ENCODE peak calls at places on chromosomes 16 and 17, in ten cellular contexts. T is mesenchymal stem cell, M is AG04450, V is cardiac muscle cell, C is kidney, R is neural progenitor cell, P is uterus, S is right atrium auricular region, Z is lower leg skin, O is A549. L is an unnamed sample.

GRCh38 chr17:20196314-20196713 is 187.2 kb downstream of the SPECC1 start:
- DNase-seq in M (no peak), O (no peak), C (no peak), S (no peak), Z (no peak), V (no peak), R (no peak), P (no peak), T (no peak), L (no peak)

GRCh38 chr17:1438593-1439083 is 17.4 kb downstream of the CRK start:
- DNase-seq in T (peak), M (peak), C (no peak), Z (no peak), P (no peak), V (peak), O (peak), R (no peak), S (no peak), L (no peak)

GRCh38 chr17:27565874-27566672 is 64.9 kb upstream of the LGALS9 start:
- DNase-seq in O (no peak), C (peak), T (no peak), P (no peak), S (no peak), R (no peak), M (no peak), Z (no peak), V (no peak), L (no peak)

GRCh38 chr17:75094871-75095399 is 7.2 kb downstream of the SLC16A5 start:
- DNase-seq in S (no peak), O (no peak), T (no peak), Z (no peak), M (no peak), V (no peak), C (peak), R (no peak), P (no peak), L (no peak)

GRCh38 chr16:2584742-2585650 is 47.2 kb downstream of the PDPK1 start:
- DNase-seq in S (no peak), Z (peak), P (peak), C (peak), T (no peak), R (no peak), M (no peak), V (peak), O (no peak), L (peak)

GRCh38 chr16:57178296-57178695 is 7.5 kb downstream of the PSME3IP1 start:
- DNase-seq in M (no peak), O (no peak), T (no peak), P (no peak), Z (no peak), S (no peak), V (no peak), R (no peak), C (no peak), L (no peak)

GRCh38 chr17:7119314-7119713 is 4.7 kb upstream of the ASGR2 start:
- DNase-seq in R (no peak), T (no peak), S (no peak), O (no peak), P (no peak), M (no peak), C (peak), Z (peak), V (no peak), L (no peak)

GRCh38 chr16:23206986-23207385 is 24.4 kb downstream of the SCNN1G start:
- DNase-seq in R (no peak), T (no peak), P (no peak), S (no peak), Z (no peak), C (no peak), M (no peak), O (no peak), V (no peak), L (no peak)

GRCh38 chr17:7355053-7355452 is at the start of gene TMEM95:
- DNase-seq in Z (peak), M (no peak), V (no peak), O (no peak), C (peak), P (no peak), T (no peak), R (no peak), S (no peak), L (no peak)

GRCh38 chr16:47852991-47853390 is 302.8 kb downstream of the ABCC12 start:
- DNase-seq in V (no peak), O (no peak), P (no peak), M (no peak), R (no peak), T (no peak), S (no peak), Z (no peak), C (no peak), L (no peak)

GRCh38 chr16:47851026-47851610 is 304.7 kb downstream of the ABCC12 start:
- DNase-seq in V (no peak), P (no peak), R (peak), O (no peak), S (no peak), T (no peak), M (no peak), Z (no peak), C (no peak), L (no peak)

GRCh38 chr16:47854737-47855136 is 301.1 kb downstream of the ABCC12 start:
- DNase-seq in O (no peak), V (no peak), P (no peak), C (no peak), R (no peak), T (no peak), M (no peak), Z (no peak), S (no peak), L (no peak)

GRCh38 chr16:47855431-47855830 is 300.4 kb downstream of the ABCC12 start:
- DNase-seq in M (no peak), Z (no peak), T (no peak), S (no peak), P (no peak), C (no peak), O (no peak), R (no peak), V (no peak), L (no peak)

DNA sequence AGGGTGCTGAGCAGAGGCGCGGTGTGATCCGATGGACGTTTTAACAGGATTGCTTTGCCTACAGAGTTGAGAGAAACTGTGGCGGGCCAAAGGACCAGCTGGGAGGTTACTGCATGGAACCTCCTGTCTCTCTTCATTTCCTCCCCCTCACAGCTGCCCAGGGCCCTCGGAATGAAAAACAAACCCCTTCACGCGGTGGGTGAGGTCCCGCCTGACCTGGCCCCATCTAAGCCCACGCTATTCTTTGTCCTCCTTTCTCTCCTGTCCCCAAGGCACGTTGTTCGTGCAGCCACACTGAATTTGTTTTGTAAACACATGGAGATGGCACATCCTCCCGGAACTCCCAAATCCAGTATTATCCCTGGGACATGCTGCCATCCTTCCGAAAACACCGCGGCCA is 302.2 kb downstream of the ABCC12 start:
- DNase-seq in R (no peak), Z (no peak), O (no peak), T (no peak), V (no peak), M (no peak), P (no peak), S (no peak), C (no peak), L (no peak)
- H3K4me3 ChIP-seq in R (no peak), Z (no peak), O (no peak), T (no peak), V (no peak), M (no peak), P (no peak), S (no peak), C (no peak), L (no peak)

GRCh38 chr16:88923450-88923849 is 53.6 kb downstream of the CBFA2T3 start:
- DNase-seq in C (no peak), M (no peak), S (no peak), P (no peak), T (no peak), R (no peak), Z (no peak), O (no peak), V (no peak), L (no peak)

GRCh38 chr16:88922826-88923410 is 54.1 kb downstream of the CBFA2T3 start:
- DNase-seq in V (no peak), T (no peak), S (no peak), R (no peak), O (no peak), Z (no peak), M (no peak), C (no peak), P (no peak), L (no peak)

GRCh38 chr16:88920618-88921602 is 54.5 kb upstream of the PABPN1L start:
- DNase-seq in M (peak), C (no peak), O (no peak), V (peak), R (no peak), S (peak), Z (no peak), T (peak), P (peak), L (peak)

GRCh38 chr16:88921603-88921995 is 55.1 kb upstream of the PABPN1L start:
- DNase-seq in V (no peak), R (no peak), C (no peak), P (no peak), M (no peak), O (no peak), Z (no peak), S (no peak), T (no peak), L (peak)

DNA sequence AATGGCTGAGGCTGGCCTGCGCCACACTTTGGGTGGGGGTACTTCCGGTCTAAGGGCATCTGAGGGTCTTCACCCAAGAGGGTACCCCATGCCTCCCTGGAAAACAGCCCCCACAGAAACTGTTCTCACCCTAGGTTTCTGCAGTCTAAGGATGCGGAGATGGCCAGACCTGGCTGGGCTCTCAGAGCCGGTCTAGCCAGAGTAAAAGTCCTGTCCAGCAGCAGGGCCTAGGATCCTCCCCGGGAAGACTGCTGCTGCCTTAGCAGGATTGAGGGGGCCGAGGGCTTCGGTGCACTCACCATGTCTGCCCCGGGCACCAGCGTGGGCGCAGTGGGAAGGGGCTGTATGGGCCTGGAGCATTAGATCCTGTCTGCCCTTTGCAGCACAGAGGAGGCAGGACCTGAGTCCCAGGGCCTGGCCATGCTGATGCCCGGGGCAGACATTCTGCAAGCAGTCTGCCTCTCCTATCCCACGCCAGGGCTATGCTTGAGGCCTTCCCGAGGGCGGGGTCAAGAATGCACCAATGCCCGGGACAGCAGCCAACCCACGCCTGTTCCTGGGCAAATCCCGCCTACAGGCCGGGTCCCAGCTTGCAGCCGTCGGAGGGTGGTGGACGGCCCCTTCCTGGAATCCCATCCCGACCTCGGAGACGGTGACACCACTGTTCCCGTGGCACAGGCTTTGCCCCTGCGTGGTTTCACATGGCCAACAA is 54.7 kb downstream of the CBFA2T3 start:
- DNase-seq in R (peak), M (peak), S (peak), V (peak), P (peak), O (peak), T (no peak), Z (peak), C (peak), L (no peak)
- H3K4me3 ChIP-seq in R (no peak), M (no peak), S (peak), V (no peak), P (no peak), O (no peak), T (no peak), Z (no peak), C (no peak), L (no peak)

DNA sequence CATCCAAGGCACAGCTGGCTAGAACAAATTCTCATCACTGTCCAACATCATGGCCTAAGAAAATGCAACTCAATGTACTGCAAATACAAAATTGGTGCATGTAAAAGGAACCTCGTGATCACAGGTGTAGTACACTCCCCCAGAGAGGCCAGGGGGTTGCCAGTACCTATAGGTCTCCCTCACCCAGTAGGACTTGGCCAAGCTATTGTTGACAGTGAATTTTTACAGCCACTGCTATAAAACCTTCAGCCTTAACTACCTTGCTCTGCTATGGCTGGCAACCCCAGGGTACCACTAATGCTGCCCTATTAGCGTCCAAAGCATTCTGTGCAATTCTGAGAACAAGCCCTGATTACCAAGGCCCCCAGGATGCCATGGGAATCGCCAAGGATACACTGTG is 67.7 kb downstream of the SDK2 start:
- DNase-seq in M (no peak), T (no peak), C (no peak), Z (no peak), S (no peak), R (no peak), O (no peak), P (no peak), V (no peak), L (no peak)
- H3K4me3 ChIP-seq in M (no peak), T (no peak), C (no peak), Z (no peak), S (no peak), R (no peak), O (no peak), P (no peak), V (no peak), L (no peak)

GRCh38 chr17:83071966-83072562 is 7.3 kb upstream of the METRNL start:
- DNase-seq in O (no peak), T (no peak), Z (no peak), R (no peak), P (no peak), M (no peak), C (no peak), S (no peak), V (no peak), L (peak)
- H3K4me3 ChIP-seq in O (no peak), T (no peak), Z (no peak), R (no peak), P (no peak), M (no peak), C (no peak), S (no peak), V (no peak), L (no peak)

GRCh38 chr17:41967921-41968578 is 1.5 kb downstream of the CNP start:
- DNase-seq in V (no peak), M (no peak), C (peak), T (no peak), Z (no peak), P (no peak), S (no peak), R (peak), O (no peak), L (no peak)
- H3K4me3 ChIP-seq in V (no peak), M (peak), C (peak), T (peak), Z (peak), P (no peak), S (peak), R (peak), O (peak), L (peak)

DNA sequence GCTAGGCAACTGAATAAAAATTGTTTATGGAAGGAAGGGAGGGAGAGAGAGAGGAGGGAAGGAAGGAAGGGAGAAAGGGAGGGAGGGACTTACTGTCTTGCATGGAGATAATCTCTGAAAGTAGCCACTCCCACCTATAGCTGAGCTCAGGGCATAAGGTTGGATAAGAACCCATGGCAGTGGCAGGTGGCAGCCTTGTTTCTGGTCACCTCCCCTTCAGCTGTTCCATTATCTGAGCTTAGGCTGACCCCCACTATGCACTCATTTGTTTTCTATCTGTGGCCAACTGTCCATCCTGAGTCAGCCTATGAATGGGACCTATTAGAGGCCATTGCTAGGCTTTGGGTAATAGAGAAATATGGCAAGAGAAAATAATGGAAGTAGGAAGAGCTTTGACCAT is 25.3 kb upstream of the MTMR4 start:
- DNase-seq in V (no peak), O (no peak), S (no peak), T (no peak), M (no peak), P (no peak), Z (no peak), R (no peak), C (no peak), L (no peak)
- H3K4me3 ChIP-seq in V (no peak), O (no peak), S (no peak), T (no peak), M (no peak), P (no peak), Z (no peak), R (no peak), C (no peak), L (no peak)

GRCh38 chr16:11494029-11494428 is 92.7 kb downstream of the LITAF start:
- DNase-seq in Z (no peak), S (no peak), C (no peak), V (no peak), P (no peak), R (no peak), M (no peak), O (no peak), T (no peak), L (no peak)

GRCh38 chr16:11495066-11495407 is 91.7 kb downstream of the LITAF start:
- DNase-seq in V (no peak), M (no peak), S (no peak), R (no peak), C (no peak), Z (no peak), T (no peak), O (no peak), P (no peak), L (no peak)

GRCh38 chr16:11492808-11493530 is 93.8 kb downstream of the LITAF start:
- DNase-seq in Z (no peak), P (no peak), T (no peak), C (no peak), M (no peak), V (no peak), S (no peak), R (no peak), O (no peak), L (no peak)

GRCh38 chr16:11494433-11494832 is 92.3 kb downstream of the LITAF start:
- DNase-seq in V (no peak), R (no peak), Z (no peak), P (no peak), C (peak), S (no peak), M (no peak), O (no peak), T (no peak), L (no peak)

DNA sequence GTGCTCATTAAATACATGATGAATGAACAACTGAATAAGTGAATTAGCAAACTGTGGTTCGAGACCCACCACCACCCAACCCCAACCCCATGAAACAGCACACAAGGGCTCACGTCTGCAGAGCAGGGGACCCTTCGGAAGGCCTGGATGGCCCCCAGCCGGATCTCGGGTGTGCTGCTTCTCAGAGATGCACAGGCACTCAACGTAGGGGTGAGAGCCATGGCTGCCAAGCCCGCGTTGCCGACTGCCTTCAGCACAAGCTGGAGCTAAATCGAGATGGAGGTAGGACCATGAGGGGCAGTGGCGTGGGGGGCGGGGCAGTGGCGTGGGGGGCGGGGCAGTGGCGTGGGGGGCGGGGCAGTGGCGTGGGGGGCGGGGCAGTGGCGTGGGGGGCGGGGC is 93.2 kb downstream of the LITAF start:
- DNase-seq in S (no peak), T (no peak), C (no peak), P (no peak), V (no peak), M (no peak), O (no peak), Z (no peak), R (no peak), L (no peak)
- H3K4me3 ChIP-seq in S (no peak), T (no peak), C (no peak), P (no peak), V (no peak), M (no peak), O (no peak), Z (no peak), R (no peak), L (no peak)

GRCh38 chr17:57724729-57725125 is 20.4 kb downstream of the CCDC182 start:
- DNase-seq in Z (peak), R (no peak), V (no peak), S (no peak), P (no peak), M (no peak), C (no peak), T (no peak), O (no peak), L (no peak)
- H3K4me3 ChIP-seq in Z (no peak), R (no peak), V (no peak), S (no peak), P (no peak), M (no peak), C (no peak), T (no peak), O (no peak), L (no peak)